ENCODE peak calls at places on chromosomes 7 and 10, in four cellular contexts. D, Q, G and A are unnamed samples.

GRCh38 chr10:102426803-102427287 is 5.5 kb downstream of the CUEDC2 start:
- DNase-seq in D (no peak), Q (no peak), G (no peak), A (no peak)

GRCh38 chr7:38744746-38745145 is 113.6 kb upstream of the AMPH start:
- DNase-seq in Q (no peak), G (peak; percentile 78), D (no peak), A (peak; percentile 19)

GRCh38 chr10:86586516-86586915 is 64.9 kb upstream of the WAPL start:
- DNase-seq in D (no peak), Q (no peak), G (no peak), A (no peak)

GRCh38 chr10:110600487-110601101 is 33.1 kb downstream of the SMC3 start:
- DNase-seq in D (peak; percentile 13), Q (no peak), G (peak; percentile 65), A (no peak)

GRCh38 chr7:55556031-55556430 is 16.3 kb downstream of the VOPP1 start:
- DNase-seq in Q (no peak), D (no peak), G (no peak), A (no peak)

GRCh38 chr7:35849158-35849831 is 48.4 kb downstream of the SEPTIN7 start:
- DNase-seq in Q (no peak), G (peak; percentile 66), D (no peak), A (no peak)

GRCh38 chr10:15715619-15716227 is 4.0 kb downstream of the ITGA8 start:
- DNase-seq in D (no peak), G (peak; percentile 19), Q (no peak), A (peak; percentile 41)

GRCh38 chr7:82362129-82362528 is 81.4 kb downstream of the CACNA2D1 start:
- DNase-seq in Q (no peak), D (no peak), G (peak; percentile 51), A (no peak)

GRCh38 chr10:47034511-47035051 is 123.4 kb downstream of the PTPN20 start:
- DNase-seq in D (no peak), G (no peak), Q (no peak), A (no peak)

GRCh38 chr10:75472685-75473084 is 41.3 kb downstream of the LRMDA start:
- DNase-seq in D (no peak), Q (no peak), G (no peak), A (no peak)

GRCh38 chr7:29109815-29110385 is 36.4 kb downstream of the CPVL start:
- DNase-seq in D (no peak), Q (no peak), G (no peak), A (no peak)

GRCh38 chr7:130513447-130513846 is 21.6 kb downstream of the MEST start:
- DNase-seq in D (no peak), G (no peak), Q (no peak), A (no peak)

GRCh38 chr7:129615018-129615417 is 3.5 kb downstream of the NRF1 start:
- DNase-seq in G (no peak), D (no peak), Q (no peak), A (no peak)

GRCh38 chr7:4129481-4130122 is 552.5 kb upstream of the FOXK1 start:
- DNase-seq in D (no peak), Q (no peak), G (no peak), A (no peak)

GRCh38 chr10:66804911-66805310 is 120.9 kb upstream of the LRRTM3 start:
- DNase-seq in G (peak; percentile 45), D (no peak), Q (no peak), A (no peak)

GRCh38 chr7:96823274-96823673 is 113.6 kb upstream of the SEM1 start:
- DNase-seq in G (peak; percentile 22), Q (no peak), D (no peak), A (no peak)

GRCh38 chr7:36287371-36288241 is 102.1 kb upstream of the ANLN start:
- DNase-seq in G (no peak), Q (no peak), D (peak; percentile 35), A (no peak)

GRCh38 chr10:79346388-79347225 is 662 bp upstream of the PPIF start:
- DNase-seq in D (no peak), G (no peak), Q (no peak), A (no peak)

GRCh38 chr10:131681656-131682055 is 219.2 kb upstream of the PPP2R2D start:
- DNase-seq in Q (no peak), D (no peak), G (no peak), A (no peak)

GRCh38 chr7:17027143-17027802 is 145.5 kb upstream of the AGR3 start:
- DNase-seq in G (no peak), Q (no peak), D (no peak), A (no peak)

GRCh38 chr7:43117842-43118241 is 5.4 kb downstream of the HECW1 start:
- DNase-seq in G (no peak), D (no peak), Q (no peak), A (no peak)

GRCh38 chr7:51601461-51601860 is 284.9 kb upstream of the COBL start:
- DNase-seq in G (no peak), Q (no peak), D (no peak), A (no peak)

GRCh38 chr7:21548491-21548890 is 5.7 kb downstream of the DNAH11 start:
- DNase-seq in G (no peak), D (no peak), Q (no peak), A (no peak)

GRCh38 chr10:69578508-69578991 is 5.3 kb upstream of the NEUROG3 start:
- DNase-seq in G (no peak), D (no peak), Q (no peak), A (no peak)

GRCh38 chr7:131328387-131329175 is 905 bp downstream of the MKLN1 start:
- DNase-seq in G (peak; percentile 2), Q (no peak), D (no peak), A (no peak)

GRCh38 chr10:126787201-126787600 is 116.7 kb upstream of the C10orf90 start:
- DNase-seq in D (no peak), G (no peak), Q (no peak), A (no peak)

GRCh38 chr7:24245362-24245761 is 38.6 kb upstream of the NPY start:
- DNase-seq in Q (no peak), G (no peak), D (no peak), A (no peak)

GRCh38 chr7:51315393-51316261 is 982 bp downstream of the COBL start:
- DNase-seq in Q (no peak), G (no peak), D (no peak), A (no peak)

GRCh38 chr10:45404087-45404769 is 30.2 kb downstream of the ALOX5 start:
- DNase-seq in G (no peak), Q (no peak), D (no peak), A (no peak)

GRCh38 chr7:142181966-142182365 is 70.4 kb downstream of the MGAM2 start:
- DNase-seq in D (no peak), G (no peak), Q (no peak), A (no peak)

GRCh38 chr7:13682626-13683025 is 306.8 kb downstream of the ETV1 start:
- DNase-seq in G (no peak), Q (no peak), D (no peak), A (no peak)

GRCh38 chr7:37424532-37424931 is 24.1 kb downstream of the ELMO1 start:
- DNase-seq in D (no peak), G (no peak), Q (no peak), A (no peak)

GRCh38 chr7:38934536-38934935 is 25.5 kb upstream of the VPS41 start:
- DNase-seq in Q (no peak), D (no peak), G (no peak), A (no peak)

GRCh38 chr7:2403718-2404648 is 572 bp downstream of the CHST12 start:
- DNase-seq in Q (no peak), G (peak; percentile 9), D (peak; percentile 34), A (no peak)

GRCh38 chr10:89022734-89023133 is 32.1 kb downstream of the FAS start:
- DNase-seq in D (no peak), G (no peak), Q (no peak), A (no peak)

GRCh38 chr7:141729020-141729419 is 9.1 kb upstream of the SSBP1 start:
- DNase-seq in D (no peak), G (no peak), Q (no peak), A (no peak)

GRCh38 chr7:139588632-139589031 is 65.1 kb downstream of the CLEC2L start:
- DNase-seq in D (no peak), G (peak; percentile 65), Q (peak; percentile 90), A (peak; percentile 16)

GRCh38 chr7:148299335-148299734 is 291.2 kb upstream of the C7orf33 start:
- DNase-seq in D (no peak), G (no peak), Q (no peak), A (no peak)

GRCh38 chr7:27162548-27162848 is 2.8 kb downstream of the HOXA9 start:
- DNase-seq in G (no peak), Q (no peak), D (no peak), A (no peak)
- H3K27me3 ChIP-seq in G (peaks cover 96% of the 10 kb centered on the region), Q (peaks cover 85% of the 10 kb centered on the region), D (peaks cover 65% of the 10 kb centered on the region), A (no peaks in the 10 kb centered on the region)

GRCh38 chr7:31094271-31094670 is 42.2 kb downstream of the ADCYAP1R1 start:
- DNase-seq in Q (no peak), D (no peak), G (no peak), A (no peak)
- H3K27me3 ChIP-seq in Q (no peaks in the 10 kb centered on the region), D (no peaks in the 10 kb centered on the region), G (no peaks in the 10 kb centered on the region), A (peaks cover 7% of the 10 kb centered on the region)

GRCh38 chr10:133156674-133157579 is 3.1 kb upstream of the KNDC1 start:
- DNase-seq in Q (no peak), D (no peak), G (no peak), A (no peak)
- H3K27me3 ChIP-seq in Q (peaks cover 9% of the 10 kb centered on the region), D (peaks cover 4% of the 10 kb centered on the region), G (peaks cover 21% of the 10 kb centered on the region), A (peaks cover 17% of the 10 kb centered on the region)

DNA sequence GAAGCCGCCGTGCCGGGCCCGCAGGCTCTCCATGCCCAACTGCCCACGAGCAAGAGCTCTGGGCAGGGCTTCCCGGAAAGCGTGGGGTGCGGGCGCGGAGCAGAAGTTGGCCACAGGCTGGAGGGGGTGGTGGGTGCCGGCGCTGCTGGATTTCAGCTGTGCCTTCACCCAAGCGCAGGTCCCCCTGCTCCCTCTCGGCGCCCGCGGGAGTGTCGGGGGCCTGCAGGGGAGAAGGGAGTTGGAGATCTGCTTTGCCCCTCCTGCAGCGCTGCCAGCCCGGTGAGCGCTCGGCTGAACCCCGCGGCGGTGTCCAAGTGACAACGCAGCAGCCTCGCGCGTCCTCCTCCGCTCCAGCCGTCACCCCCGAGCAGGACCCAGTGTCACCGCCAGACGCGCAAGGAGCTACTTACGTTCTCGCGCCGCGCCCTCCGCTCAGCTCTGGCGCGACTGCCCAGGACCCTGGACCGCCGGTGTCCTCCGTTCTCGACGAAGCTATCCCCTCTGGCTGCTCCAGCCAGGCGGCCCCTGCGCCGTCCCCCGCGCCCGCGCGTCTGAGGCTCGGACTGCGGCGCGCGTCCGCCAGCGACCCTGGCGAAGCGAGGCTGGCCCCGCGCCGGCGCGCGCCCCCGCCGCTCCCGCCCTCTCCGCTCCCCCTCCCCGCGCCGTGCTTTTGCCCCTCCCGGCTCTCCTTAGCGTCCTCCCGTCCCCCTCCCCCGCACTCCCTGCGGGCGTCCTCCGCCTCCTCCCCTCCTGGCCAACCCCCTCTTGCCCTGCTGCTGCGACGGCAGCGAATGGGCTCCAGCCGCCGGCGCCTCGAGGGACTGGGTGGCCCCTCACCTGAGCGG is at the start of gene NRCAM:
- DNase-seq in D (peak; percentile 60), Q (no peak), G (no peak), A (no peak)
- H3K27me3 ChIP-seq in D (no peaks in the 10 kb centered on the region), Q (peaks cover 39% of the 10 kb centered on the region), G (peaks cover 30% of the 10 kb centered on the region), A (peaks cover 71% of the 10 kb centered on the region)

GRCh38 chr10:95314519-95314918 is 23.7 kb upstream of the PDLIM1 start:
- DNase-seq in Q (no peak), D (no peak), G (no peak), A (no peak)
- H3K27me3 ChIP-seq in Q (no peaks in the 10 kb centered on the region), D (no peaks in the 10 kb centered on the region), G (no peaks in the 10 kb centered on the region), A (no peaks in the 10 kb centered on the region)